ENCODE peak calls at places on chromosomes 7 and 10, in five cellular contexts. E is astrocyte of the cerebellum, Z is adrenal gland, B is AG09309, P is progenitor cell of endocrine pancreas. O is an unnamed sample.

GRCh38 chr10:4812952-4813351 is 13.1 kb upstream of the AKR1E2 start:
- DNase-seq in E (peak), Z (no peak), B (no peak), P (no peak), O (no peak)

GRCh38 chr10:102230861-102231356 is 4.8 kb downstream of the ELOVL3 start:
- DNase-seq in E (no peak), Z (peak), B (no peak), P (no peak), O (peak)

GRCh38 chr10:33914746-33915145 is 580.3 kb upstream of the NRP1 start:
- DNase-seq in E (no peak), Z (no peak), B (no peak), P (no peak), O (no peak)

GRCh38 chr10:103584216-103585010 is 90.9 kb downstream of the NEURL1 start:
- DNase-seq in E (no peak), Z (no peak), B (no peak), P (no peak), O (peak)

GRCh38 chr10:88934900-88935672 is 17.5 kb downstream of the ACTA2 start:
- DNase-seq in E (peak), Z (peak), B (peak), P (peak), O (peak)

GRCh38 chr7:157905740-157906461 is 569.1 kb downstream of the DNAJB6 start:
- DNase-seq in E (no peak), Z (peak), B (no peak), P (no peak), O (no peak)

GRCh38 chr7:138185132-138185908 is 109.1 kb downstream of the AKR1D1 start:
- DNase-seq in E (no peak), Z (no peak), B (no peak), P (no peak), O (no peak)

GRCh38 chr10:14185501-14186045 is 145.2 kb downstream of the FRMD4A start:
- DNase-seq in E (peak), Z (no peak), B (no peak), P (no peak), O (no peak)

GRCh38 chr7:32150589-32150988 is 80.4 kb upstream of the PDE1C start:
- DNase-seq in E (no peak), Z (no peak), B (no peak), P (no peak), O (no peak)

GRCh38 chr10:111989136-111990050 is 194.2 kb downstream of the GPAM start:
- DNase-seq in E (no peak), Z (no peak), B (no peak), P (no peak), O (no peak)

GRCh38 chr7:149692557-149692982 is 80.8 kb downstream of the ZNF467 start:
- DNase-seq in E (no peak), Z (no peak), B (no peak), P (no peak), O (no peak)

GRCh38 chr10:74432841-74433594 is 282.0 kb downstream of the ADK start:
- DNase-seq in E (peak), Z (no peak), B (peak), P (no peak), O (no peak)

GRCh38 chr7:351681-352480 is 61.9 kb downstream of the FOXL3 start:
- DNase-seq in E (no peak), Z (no peak), B (no peak), P (no peak), O (no peak)

GRCh38 chr7:66258409-66258808 is 53.3 kb downstream of the TPST1 start:
- DNase-seq in E (no peak), Z (peak), B (no peak), P (no peak), O (no peak)

GRCh38 chr10:26355241-26355640 is 82.9 kb upstream of the APBB1IP start:
- DNase-seq in E (no peak), Z (no peak), B (no peak), P (no peak), O (no peak)

GRCh38 chr7:99563650-99564049 is 5.2 kb downstream of the ZNF655 start:
- DNase-seq in E (peak), Z (peak), B (peak), P (no peak), O (no peak)

GRCh38 chr10:119525116-119525515 is 17.4 kb downstream of the RGS10 start:
- DNase-seq in E (no peak), Z (no peak), B (no peak), P (no peak), O (no peak)

GRCh38 chr10:119523916-119524719 is 18.4 kb downstream of the RGS10 start:
- DNase-seq in E (no peak), Z (no peak), B (no peak), P (no peak), O (no peak)

GRCh38 chr10:119526149-119526548 is 16.4 kb downstream of the RGS10 start:
- DNase-seq in E (no peak), Z (no peak), B (no peak), P (no peak), O (no peak)

GRCh38 chr10:119524720-119525070 is 17.8 kb downstream of the RGS10 start:
- DNase-seq in E (no peak), Z (no peak), B (no peak), P (no peak), O (no peak)

DNA sequence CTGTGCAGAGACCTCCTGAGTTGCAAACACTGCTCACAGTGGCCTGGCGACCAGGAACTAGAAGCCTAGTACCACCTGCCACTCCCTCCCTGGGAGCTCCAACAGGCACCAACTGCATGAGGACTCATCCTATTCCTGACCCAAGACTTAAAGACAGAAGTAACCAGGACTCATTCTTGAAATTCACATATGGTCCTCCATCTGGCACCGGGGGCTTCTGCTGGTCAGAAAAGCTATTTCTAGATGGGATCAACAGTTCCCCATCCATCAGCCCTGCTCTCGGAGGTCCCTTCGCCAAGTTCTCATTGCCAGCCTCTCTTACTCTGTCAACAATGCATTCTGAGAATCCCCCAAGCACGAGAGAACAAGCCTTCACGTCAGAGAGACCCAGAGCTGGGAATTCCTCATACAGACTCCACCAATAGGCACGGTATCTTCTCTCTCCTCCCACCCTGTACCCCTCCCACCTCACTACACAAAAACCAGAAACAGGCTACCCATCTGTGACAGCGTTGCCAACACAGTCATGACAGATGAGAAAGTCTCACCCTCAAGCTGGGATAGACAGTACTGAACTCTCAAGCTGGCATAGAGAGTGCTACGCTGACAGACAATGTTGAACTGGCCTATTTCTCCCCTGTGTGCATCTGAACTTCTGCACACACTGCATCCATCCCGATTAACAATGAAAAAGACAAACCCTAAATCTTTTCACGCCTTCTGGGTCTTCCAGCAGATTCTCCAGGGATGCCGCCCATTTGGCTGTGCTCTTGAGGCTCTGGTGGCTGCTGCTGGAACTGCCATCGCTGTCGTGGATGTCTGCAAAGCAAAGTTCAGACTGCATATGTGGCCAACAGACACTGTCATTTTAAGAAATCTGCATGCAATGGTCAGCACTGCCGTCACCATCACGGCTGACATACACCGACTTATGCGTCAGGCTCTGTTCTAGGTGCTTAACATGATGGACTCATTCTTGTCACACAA is 15.6 kb downstream of the RGS10 start:
- DNase-seq in E (no peak), Z (no peak), B (no peak), P (no peak), O (no peak)
- TF ChIP-seq CTCF in E (peak), Z (no peak), B (no peak), P (peak), O (no peak)

GRCh38 chr10:9024210-9024609 is 969.7 kb downstream of the GATA3 start:
- DNase-seq in E (no peak), Z (no peak), B (no peak), P (no peak), O (no peak)

GRCh38 chr10:9015005-9015404 is 960.5 kb downstream of the GATA3 start:
- DNase-seq in E (no peak), Z (no peak), B (no peak), P (no peak), O (no peak)

GRCh38 chr10:9018161-9018843 is 963.8 kb downstream of the GATA3 start:
- DNase-seq in E (no peak), Z (no peak), B (no peak), P (no peak), O (no peak)

GRCh38 chr10:9016930-9017329 is 962.4 kb downstream of the GATA3 start:
- DNase-seq in E (no peak), Z (no peak), B (no peak), P (no peak), O (no peak)

DNA sequence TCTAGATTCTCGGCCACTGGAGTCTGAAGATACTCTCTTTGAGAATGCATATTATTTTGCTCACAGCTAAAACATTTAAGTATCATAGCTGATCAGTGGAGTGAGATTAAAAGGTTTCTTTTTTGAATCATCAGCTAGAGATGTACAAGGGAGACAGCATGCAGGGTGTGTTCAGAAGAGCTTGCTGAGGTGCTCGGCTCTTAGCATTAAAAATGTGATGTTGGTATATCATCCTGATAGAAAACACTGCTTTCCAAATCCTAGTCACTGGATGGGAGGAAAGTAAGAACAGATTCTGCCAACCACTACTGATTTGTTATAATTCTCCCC is 964.3 kb downstream of the GATA3 start:
- DNase-seq in E (no peak), Z (no peak), B (no peak), P (no peak), O (no peak)
- TF ChIP-seq CTCF in E (no peak), Z (no peak), B (no peak), P (no peak), O (no peak)

GRCh38 chr7:77199008-77199966 is at the start of gene FGL2:
- DNase-seq in E (peak), Z (peak), B (peak), P (no peak), O (peak)
- TF ChIP-seq CTCF in E (no peak), Z (no peak), B (no peak), P (no peak), O (no peak)

GRCh38 chr10:49096890-49097445 is 18.4 kb downstream of the VSTM4 start:
- DNase-seq in E (no peak), Z (no peak), B (no peak), P (no peak), O (no peak)

GRCh38 chr10:49091450-49092210 is 23.7 kb downstream of the VSTM4 start:
- DNase-seq in E (no peak), Z (no peak), B (no peak), P (no peak), O (no peak)

GRCh38 chr10:49093922-49094321 is 21.4 kb downstream of the VSTM4 start:
- DNase-seq in E (no peak), Z (no peak), B (no peak), P (no peak), O (no peak)

GRCh38 chr10:49092477-49092876 is 22.8 kb downstream of the VSTM4 start:
- DNase-seq in E (no peak), Z (no peak), B (no peak), P (no peak), O (no peak)

DNA sequence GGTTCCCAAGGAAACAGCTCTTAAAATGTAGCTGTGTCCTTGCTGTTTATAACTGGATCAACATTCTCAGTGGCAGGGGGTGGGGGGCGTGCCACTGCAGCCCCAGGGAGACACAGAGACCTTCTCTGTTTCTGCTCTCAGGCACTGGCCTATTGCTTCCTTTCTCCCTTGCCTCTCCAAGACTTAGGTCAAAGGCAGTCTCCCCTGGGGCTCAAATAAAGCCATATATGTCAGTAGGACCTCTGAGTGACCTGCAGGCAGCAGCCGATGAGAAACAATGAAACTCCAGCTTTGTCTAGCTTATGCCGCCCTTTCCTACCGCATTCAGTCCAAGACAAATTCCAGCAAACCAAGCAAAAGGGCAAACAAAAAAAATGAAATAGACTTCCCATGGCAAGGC is 20.6 kb downstream of the VSTM4 start:
- DNase-seq in E (no peak), Z (no peak), B (no peak), P (no peak), O (no peak)
- TF ChIP-seq CTCF in E (no peak), Z (no peak), B (no peak), P (no peak), O (no peak)

O was measured in natural killer cell.